ENCODE peak calls at places on chromosomes 13 and 19, in four cellular contexts. S is suprapubic skin, O is naive B cell, U is activated B cell treated with CpG ODN at 0.5 μM for 24 hours. F is an unnamed sample.

GRCh38 chr13:100550433-100550832 is 38.2 kb downstream of the GGACT start:
- DNase-seq in S (no peak), O (no peak), U (no peak), F (no peak)

GRCh38 chr13:22081430-22081829 is 410.6 kb downstream of the FGF9 start:
- DNase-seq in S (no peak), O (no peak), U (no peak), F (no peak)

GRCh38 chr19:42942187-42942789 is 5.3 kb upstream of the PSG7 start:
- DNase-seq in S (no peak), O (no peak), U (no peak), F (no peak)

GRCh38 chr19:6498294-6499036 is 3.6 kb downstream of the TUBB4A start:
- DNase-seq in S (no peak), O (no peak), U (no peak), F (no peak)

GRCh38 chr19:49884109-49884508 is 6.6 kb downstream of the TBC1D17 start:
- DNase-seq in S (peak), O (no peak), U (no peak), F (no peak)

GRCh38 chr13:52070929-52071523 is 46.5 kb downstream of the UTP14C start:
- DNase-seq in S (no peak), O (no peak), U (no peak), F (no peak)

GRCh38 chr13:112204376-112204775 is 137.4 kb downstream of the SOX1 start:
- DNase-seq in S (no peak), O (no peak), U (no peak), F (no peak)

GRCh38 chr19:872266-872951 is 12.9 kb downstream of the CFD start:
- DNase-seq in S (no peak), O (no peak), U (peak), F (peak)

GRCh38 chr19:32318884-32319520 is 26.4 kb upstream of the ZNF507 start:
- DNase-seq in S (no peak), O (no peak), U (no peak), F (no peak)

GRCh38 chr13:31048521-31048920 is 113.2 kb downstream of the HSPH1 start:
- DNase-seq in S (no peak), O (no peak), U (no peak), F (no peak)

GRCh38 chr19:35856546-35857149 is at the start of gene KIRREL2:
- DNase-seq in S (no peak), O (no peak), U (peak), F (no peak)

GRCh38 chr13:98187155-98187726 is 10.2 kb upstream of the RNF113B start:
- DNase-seq in S (no peak), O (no peak), U (no peak), F (no peak)

GRCh38 chr19:45754323-45754722 is 14.7 kb downstream of the SIX5 start:
- DNase-seq in S (no peak), O (no peak), U (no peak), F (no peak)

GRCh38 chr19:6481541-6482342 is at the start of gene DENND1C:
- DNase-seq in S (no peak), O (peak), U (peak), F (peak)

GRCh38 chr19:799076-799881 is 2.0 kb downstream of the PTBP1 start:
- DNase-seq in S (no peak), O (no peak), U (no peak), F (no peak)